ENCODE peak calls at places on chromosomes 3 and 15, in eight cellular contexts. N is tibial nerve; R is upper lobe of right lung; P is activated CD4-positive, alpha-beta T cell treated with anti-CD3 and anti-CD28 coated beads, Interleukin-2, amount 50 U/mL, for 24 hours; O is AG10803; U is astrocyte of the spinal cord; H is MV-4-11; J is CD8-positive, alpha-beta T cell. L is an unnamed sample.

GRCh38 chr15:78085928-78086327 is 6.4 kb upstream of the SH2D7 start:
- DNase-seq in N (no peak), R (no peak), P (no peak), O (peak), U (peak), H (peak), J (no peak), L (no peak)

GRCh38 chr3:134318166-134318565 is 56.1 kb downstream of the AMOTL2 start:
- DNase-seq in N (no peak), R (no peak), P (no peak), O (no peak), U (no peak), H (no peak), J (no peak), L (no peak)

GRCh38 chr3:50167782-50168317 is 12.7 kb downstream of the SEMA3F start:
- DNase-seq in N (no peak), R (no peak), P (no peak), O (no peak), U (no peak), H (no peak), J (no peak), L (no peak)

GRCh38 chr3:16529264-16529663 is 15.8 kb upstream of the RFTN1 start:
- DNase-seq in N (no peak), R (no peak), P (no peak), O (no peak), U (no peak), H (no peak), J (no peak), L (no peak)

GRCh38 chr3:54865316-54865715 is 62.5 kb downstream of the LRTM1 start:
- DNase-seq in N (no peak), R (no peak), P (no peak), O (no peak), U (no peak), H (peak), J (no peak), L (no peak)

GRCh38 chr15:44300567-44300966 is 12.0 kb downstream of the GOLM2 start:
- DNase-seq in N (no peak), R (no peak), P (no peak), O (no peak), U (no peak), H (peak), J (no peak), L (no peak)

GRCh38 chr3:37970802-37971201 is 19.8 kb upstream of the VILL start:
- DNase-seq in N (no peak), R (no peak), P (no peak), O (no peak), U (no peak), H (no peak), J (no peak), L (no peak)

GRCh38 chr3:133570937-133571320 is 2.6 kb upstream of the CDV3 start:
- DNase-seq in N (no peak), R (no peak), P (no peak), O (peak), U (peak), H (no peak), J (no peak), L (no peak)

GRCh38 chr3:65713016-65713415 is 325.7 kb downstream of the MAGI1 start:
- DNase-seq in N (no peak), R (no peak), P (no peak), O (peak), U (peak), H (peak), J (no peak), L (no peak)

GRCh38 chr3:127166501-127167065 is 26.3 kb upstream of the PRR23E start:
- DNase-seq in N (no peak), R (no peak), P (no peak), O (no peak), U (no peak), H (no peak), J (no peak), L (no peak)

GRCh38 chr3:71972031-71972430 is 187.1 kb upstream of the PROK2 start:
- DNase-seq in N (no peak), R (no peak), P (no peak), O (peak), U (no peak), H (no peak), J (no peak), L (no peak)

GRCh38 chr15:74328331-74329056 is 39.0 kb downstream of the CYP11A1 start:
- DNase-seq in N (no peak), R (no peak), P (no peak), O (no peak), U (no peak), H (no peak), J (no peak), L (no peak)

GRCh38 chr15:70140543-70141375 is 43.0 kb upstream of the TLE3 start:
- DNase-seq in N (no peak), R (peak), P (no peak), O (peak), U (peak), H (peak), J (no peak), L (no peak)

GRCh38 chr3:36713904-36714303 is 50.4 kb downstream of the DCLK3 start:
- DNase-seq in N (no peak), R (no peak), P (no peak), O (no peak), U (no peak), H (no peak), J (no peak), L (no peak)

GRCh38 chr15:58981808-58982475 is 5.5 kb upstream of the RNF111 start:
- DNase-seq in N (no peak), R (no peak), P (no peak), O (no peak), U (no peak), H (no peak), J (no peak), L (no peak)

GRCh38 chr3:66047321-66048050 is 8.8 kb upstream of the MAGI1 start:
- DNase-seq in N (peak), R (no peak), P (no peak), O (peak), U (peak), H (no peak), J (no peak), L (no peak)

GRCh38 chr3:72129384-72130094 is 344.6 kb upstream of the PROK2 start:
- DNase-seq in N (no peak), R (no peak), P (no peak), O (peak), U (peak), H (no peak), J (no peak), L (no peak)

GRCh38 chr15:98807262-98807661 is 158.9 kb downstream of the IGF1R start:
- DNase-seq in N (no peak), R (no peak), P (no peak), O (peak), U (peak), H (peak), J (no peak), L (no peak)

GRCh38 chr3:52435246-52436101 is 9.4 kb downstream of the SEMA3G start:
- DNase-seq in N (no peak), R (peak), P (no peak), O (no peak), U (no peak), H (no peak), J (no peak), L (no peak)

GRCh38 chr3:136994772-136995516 is 37.2 kb downstream of the IL20RB start:
- DNase-seq in N (peak), R (peak), P (no peak), O (peak), U (peak), H (no peak), J (no peak), L (no peak)

GRCh38 chr3:132625613-132626012 is 28.5 kb downstream of the ACKR4 start:
- DNase-seq in N (no peak), R (no peak), P (no peak), O (no peak), U (no peak), H (peak), J (no peak), L (no peak)

GRCh38 chr3:197339841-197340520 is 41.6 kb upstream of the DLG1 start:
- DNase-seq in N (no peak), R (no peak), P (no peak), O (peak), U (peak), H (no peak), J (peak), L (no peak)

L was measured in activated gamma-delta T cell treated with anti-CD3 and anti-CD28 coated beads, Interleukin-2, amount 50 U/mL, for 16 hours.